ENCODE peak calls at places on chromosomes 3 and 15, in four cellular contexts. One of them, this sample, is unnamed.

GRCh38 chr3:189160519-189161309 is 11.1 kb upstream of the TPRG1 start:
- DNase-seq in uterus: no peak
- DNase-seq in heart left ventricle: no peak
- DNase-seq in A673: no peak
- DNase-seq in this sample: no peak

GRCh38 chr3:170740726-170741591 is 129.0 kb downstream of the RPL22L1 start:
- DNase-seq in uterus: peak; percentile 72
- DNase-seq in heart left ventricle: no peak
- DNase-seq in A673: peak; percentile 34
- DNase-seq in this sample: no peak

GRCh38 chr15:77622212-77622941 is 10.3 kb downstream of the LINGO1 start:
- DNase-seq in uterus: no peak
- DNase-seq in heart left ventricle: no peak
- DNase-seq in A673: no peak
- DNase-seq in this sample: no peak

GRCh38 chr3:53375019-53375418 is 27.7 kb upstream of the DCP1A start:
- DNase-seq in uterus: peak; percentile 37
- DNase-seq in heart left ventricle: peak; percentile 51
- DNase-seq in A673: peak; percentile 52
- DNase-seq in this sample: no peak

GRCh38 chr15:48794697-48795134 is 16.2 kb downstream of the CEP152 start:
- DNase-seq in uterus: no peak
- DNase-seq in heart left ventricle: no peak
- DNase-seq in A673: no peak
- DNase-seq in this sample: peak; percentile 55

GRCh38 chr3:177282028-177282655 is 84.9 kb upstream of the TBL1XR1 start:
- DNase-seq in uterus: no peak
- DNase-seq in heart left ventricle: no peak
- DNase-seq in A673: peak; percentile 32
- DNase-seq in this sample: no peak

GRCh38 chr15:99552111-99552510 is 13.7 kb upstream of the MEF2A start:
- DNase-seq in uterus: no peak
- DNase-seq in heart left ventricle: no peak
- DNase-seq in A673: no peak
- DNase-seq in this sample: no peak

GRCh38 chr3:94167796-94168195 is 104.9 kb downstream of the NSUN3 start:
- DNase-seq in uterus: no peak
- DNase-seq in heart left ventricle: no peak
- DNase-seq in A673: peak; percentile 58
- DNase-seq in this sample: no peak

GRCh38 chr15:40029979-40030893 is 8.7 kb downstream of the SRP14 start:
- DNase-seq in uterus: no peak
- DNase-seq in heart left ventricle: no peak
- DNase-seq in A673: peak; percentile 47
- DNase-seq in this sample: no peak

GRCh38 chr15:25933456-25934158 is 70.5 kb upstream of the ATP10A start:
- DNase-seq in uterus: peak; percentile 27
- DNase-seq in heart left ventricle: peak; percentile 72
- DNase-seq in A673: peak; percentile 31
- DNase-seq in this sample: peak; percentile 21
- H3K4me3 ChIP-seq in uterus: no peak overlapping the region
- H3K4me3 ChIP-seq in heart left ventricle: peak overlapping the region; percentile 28
- H3K4me3 ChIP-seq in A673: no peak overlapping the region
- H3K4me3 ChIP-seq in this sample: peak overlapping the region; percentile 30

GRCh38 chr3:69999191-70000027 is at the start of gene SAMMSON:
- DNase-seq in uterus: peak; percentile 23
- DNase-seq in heart left ventricle: no peak
- DNase-seq in A673: peak; percentile 3
- DNase-seq in this sample: no peak
- H3K4me3 ChIP-seq in uterus: peak within 1 kb of the TSS; percentile 10
- H3K4me3 ChIP-seq in heart left ventricle: peak within 1 kb of the TSS; percentile 54
- H3K4me3 ChIP-seq in A673: peak within 1 kb of the TSS; percentile 12
- H3K4me3 ChIP-seq in this sample: no peak within 1 kb of the TSS

DNA sequence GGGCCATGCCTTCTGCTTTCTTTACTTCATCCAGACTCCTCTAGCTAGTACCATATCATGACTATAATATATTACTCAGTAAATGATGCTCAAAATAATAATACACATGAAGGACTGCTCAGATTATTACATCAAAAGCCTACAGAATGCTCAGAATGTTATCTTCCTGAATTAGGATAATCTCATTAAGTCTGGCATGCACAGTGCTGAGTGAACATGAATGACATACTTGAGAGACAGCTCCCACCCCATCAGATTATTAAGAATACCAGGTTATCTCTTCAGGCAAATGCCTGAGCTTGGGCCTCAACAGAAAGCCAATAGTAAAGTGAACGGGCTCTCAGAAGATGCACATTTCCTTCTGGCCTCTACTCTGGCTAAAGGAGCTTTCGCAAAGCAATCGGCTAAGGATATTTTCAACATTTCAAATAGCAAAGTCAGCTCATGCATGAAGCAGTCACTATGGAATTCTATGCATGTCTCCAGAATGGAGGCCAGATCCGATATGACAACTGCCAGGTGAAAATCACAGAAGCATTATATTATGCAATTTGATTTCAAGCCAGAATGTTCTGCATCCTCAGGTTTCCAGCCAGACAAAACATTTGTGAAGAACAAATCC is 122.6 kb downstream of the KCNMB2 start:
- DNase-seq in uterus: no peak
- DNase-seq in heart left ventricle: no peak
- DNase-seq in A673: no peak
- DNase-seq in this sample: no peak
- H3K4me3 ChIP-seq in uterus: no peak overlapping the region
- H3K4me3 ChIP-seq in heart left ventricle: no peak overlapping the region
- H3K4me3 ChIP-seq in A673: no peak overlapping the region
- H3K4me3 ChIP-seq in this sample: no peak overlapping the region

GRCh38 chr15:63452552-63453136 is 51.7 kb upstream of the USP3 start:
- DNase-seq in uterus: no peak
- DNase-seq in heart left ventricle: no peak
- DNase-seq in A673: no peak
- DNase-seq in this sample: no peak

GRCh38 chr15:63447277-63447676 is 57.1 kb upstream of the USP3 start:
- DNase-seq in uterus: no peak
- DNase-seq in heart left ventricle: no peak
- DNase-seq in A673: peak; percentile 19
- DNase-seq in this sample: no peak

GRCh38 chr15:63448261-63448660 is 56.1 kb upstream of the USP3 start:
- DNase-seq in uterus: no peak
- DNase-seq in heart left ventricle: no peak
- DNase-seq in A673: no peak
- DNase-seq in this sample: no peak

GRCh38 chr15:63450884-63451225 is 53.5 kb upstream of the USP3 start:
- DNase-seq in uterus: no peak
- DNase-seq in heart left ventricle: no peak
- DNase-seq in A673: no peak
- DNase-seq in this sample: no peak

DNA sequence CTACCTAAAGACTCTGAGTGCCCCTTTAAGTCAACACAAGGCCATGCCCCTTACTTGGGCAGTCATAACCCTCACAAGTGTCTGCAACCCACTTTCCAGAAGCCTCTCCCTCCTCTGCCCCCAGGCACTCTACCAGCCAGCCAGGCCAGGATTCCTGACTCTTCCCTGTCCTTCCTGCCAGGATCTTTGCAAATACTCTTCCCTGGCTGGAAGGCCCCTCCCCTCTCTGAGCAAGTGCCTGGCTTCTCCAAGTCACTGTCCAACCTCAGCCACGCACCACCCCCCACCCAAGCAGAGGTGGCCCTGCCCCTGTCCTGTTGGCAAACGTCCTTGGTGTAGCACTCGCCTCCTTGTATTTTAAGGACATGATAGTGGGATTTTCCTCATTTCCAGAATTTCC is 54.7 kb upstream of the USP3 start:
- DNase-seq in uterus: no peak
- DNase-seq in heart left ventricle: no peak
- DNase-seq in A673: no peak
- DNase-seq in this sample: no peak
- H3K4me3 ChIP-seq in uterus: no peak overlapping the region
- H3K4me3 ChIP-seq in heart left ventricle: no peak overlapping the region
- H3K4me3 ChIP-seq in A673: no peak overlapping the region
- H3K4me3 ChIP-seq in this sample: no peak overlapping the region

This sample was measured in GM06990.